ENCODE peak calls at places on chromosome X, in five cellular contexts. O is NCI-H1092; U is cardiac fibroblast; Y is activated CD4-positive, alpha-beta T cell treated with anti-CD3 and anti-CD28 coated beads, Interleukin-2, amount 50 U/mL, for 1 hour; Z is GM13977. M is an unnamed sample.

GRCh38 chrX:73262991-73263390 is 48.3 kb upstream of the NAP1L2 start:
- DNase-seq in O (no peak), U (peak), Y (no peak), Z (peak), M (peak)

GRCh38 chrX:21047034-21047455 is 327.2 kb upstream of the CNKSR2 start:
- DNase-seq in O (no peak), U (no peak), Y (no peak), Z (no peak), M (no peak)

GRCh38 chrX:15170927-15171326 is 99.0 kb downstream of the ASB9 start:
- DNase-seq in O (no peak), U (no peak), Y (no peak), Z (no peak), M (no peak)

GRCh38 chrX:129980540-129981206 is 1.8 kb upstream of the BCORL1 start:
- DNase-seq in O (no peak), U (no peak), Y (no peak), Z (peak), M (peak)

GRCh38 chrX:55120767-55121358 is 32.0 kb downstream of the PAGE2 start:
- DNase-seq in O (no peak), U (peak), Y (no peak), Z (no peak), M (no peak)

GRCh38 chrX:108353452-108353851 is 84.8 kb downstream of the COL4A6 start:
- DNase-seq in O (no peak), U (no peak), Y (no peak), Z (no peak), M (no peak)

GRCh38 chrX:111124418-111124817 is 28.4 kb downstream of the PAK3 start:
- DNase-seq in O (no peak), U (no peak), Y (no peak), Z (no peak), M (no peak)

GRCh38 chrX:69068295-69069085 is 96.8 kb downstream of the PJA1 start:
- DNase-seq in O (no peak), U (no peak), Y (no peak), Z (no peak), M (no peak)

GRCh38 chrX:68175569-68175968 is 257.7 kb downstream of the OPHN1 start:
- DNase-seq in O (no peak), U (peak), Y (no peak), Z (no peak), M (no peak)

GRCh38 chrX:331145-331771 is 12.7 kb upstream of the GTPBP6 start:
- DNase-seq in O (peak), U (peak), Y (no peak), Z (no peak), M (peak)

GRCh38 chrX:136250191-136251041 is 784 bp downstream of the MAP7D3 start:
- DNase-seq in O (no peak), U (peak), Y (peak), Z (peak), M (peak)

GRCh38 chrX:3939967-3940610 is 226.6 kb upstream of the PRKX start:
- DNase-seq in O (no peak), U (peak), Y (no peak), Z (peak), M (peak)

GRCh38 chrX:153662266-153662665 is 11.3 kb downstream of the PNCK start:
- DNase-seq in O (no peak), U (peak), Y (peak), Z (no peak), M (peak)

GRCh38 chrX:39773923-39774803 is 323.6 kb downstream of the BCOR start:
- DNase-seq in O (no peak), U (no peak), Y (peak), Z (no peak), M (no peak)

GRCh38 chrX:115234220-115234557 is 293 bp upstream of the LRCH2 start:
- DNase-seq in O (no peak), U (no peak), Y (no peak), Z (no peak), M (no peak)

GRCh38 chrX:102712216-102712966 is at the start of gene GPRASP2:
- DNase-seq in O (peak), U (peak), Y (no peak), Z (no peak), M (peak)

GRCh38 chrX:68415289-68415688 is 18.0 kb downstream of the OPHN1 start:
- DNase-seq in O (no peak), U (peak), Y (no peak), Z (no peak), M (no peak)

GRCh38 chrX:106726485-106727437 is at the start of gene RNF128:
- DNase-seq in O (peak), U (peak), Y (no peak), Z (no peak), M (no peak)

GRCh38 chrX:19535481-19535880 is 20.2 kb upstream of the MAP3K15 start:
- DNase-seq in O (no peak), U (peak), Y (no peak), Z (no peak), M (no peak)

GRCh38 chrX:68941385-68941952 is 112.6 kb downstream of the EFNB1 start:
- DNase-seq in O (no peak), U (no peak), Y (no peak), Z (no peak), M (peak)

GRCh38 chrX:22095306-22095705 is 63.2 kb downstream of the PHEX start:
- DNase-seq in O (no peak), U (peak), Y (no peak), Z (no peak), M (no peak)

GRCh38 chrX:48520455-48520854 is 1.2 kb upstream of the EBP start:
- DNase-seq in O (no peak), U (no peak), Y (no peak), Z (no peak), M (no peak)

GRCh38 chrX:107751127-107751526 is 24.5 kb downstream of the TSC22D3 start:
- DNase-seq in O (no peak), U (no peak), Y (no peak), Z (no peak), M (no peak)

GRCh38 chrX:65926095-65927019 is 113.5 kb downstream of the VSIG4 start:
- DNase-seq in O (no peak), U (no peak), Y (peak), Z (no peak), M (no peak)

GRCh38 chrX:105190252-105190853 is 30.1 kb downstream of the TEX13A start:
- DNase-seq in O (no peak), U (peak), Y (no peak), Z (peak), M (peak)

GRCh38 chrX:129793604-129794191 is 13.9 kb downstream of the SASH3 start:
- DNase-seq in O (peak), U (no peak), Y (no peak), Z (no peak), M (no peak)

GRCh38 chrX:9308426-9308825 is 156.4 kb upstream of the TBL1X start:
- DNase-seq in O (no peak), U (no peak), Y (no peak), Z (no peak), M (no peak)

GRCh38 chrX:40772290-40772689 is 36.9 kb upstream of the MED14 start:
- DNase-seq in O (no peak), U (peak), Y (no peak), Z (no peak), M (no peak)

GRCh38 chrX:108091878-108092291 is 307 bp downstream of the ATG4A start:
- DNase-seq in O (no peak), U (no peak), Y (peak), Z (no peak), M (no peak)

GRCh38 chrX:13142891-13143290 is 98.5 kb upstream of the FAM9C start:
- DNase-seq in O (no peak), U (no peak), Y (no peak), Z (no peak), M (no peak)

GRCh38 chrX:39204945-39205344 is 403.7 kb downstream of the MID1IP1 start:
- DNase-seq in O (no peak), U (no peak), Y (no peak), Z (no peak), M (no peak)

GRCh38 chrX:97026406-97026805 is 142.7 kb downstream of the RPA4 start:
- DNase-seq in O (peak), U (peak), Y (no peak), Z (no peak), M (no peak)

GRCh38 chrX:107687445-107687844 is 59.1 kb downstream of the PRPS1 start:
- DNase-seq in O (no peak), U (no peak), Y (no peak), Z (no peak), M (no peak)

M was measured in GM13976.